ENCODE peak calls at places on chromosome 5, in eight cellular contexts. One of them, this sample, is unnamed.
A peak's percentile ranks its signal among the peaks of the same experiment; 100 is the strongest.

GRCh38 chr5:148507644-148508043 is 123.9 kb downstream of the FBXO38 start:
- DNase-seq in nephron progenitor cell: no peak
- DNase-seq in AG04450: no peak
- DNase-seq in activated CD8-positive, alpha-beta T cell treated with anti-CD3 and anti-CD28 coated beads for 36 hours: no peak
- DNase-seq in GM13976: no peak
- DNase-seq in GM06990: no peak
- DNase-seq in progenitor cell of endocrine pancreas: no peak
- DNase-seq in psoas muscle: no peak
- DNase-seq in this sample: no peak

GRCh38 chr5:662751-663435 is 30.3 kb downstream of the TPPP start:
- DNase-seq in nephron progenitor cell: no peak
- DNase-seq in AG04450: no peak
- DNase-seq in activated CD8-positive, alpha-beta T cell treated with anti-CD3 and anti-CD28 coated beads for 36 hours: no peak
- DNase-seq in GM13976: no peak
- DNase-seq in GM06990: no peak
- DNase-seq in progenitor cell of endocrine pancreas: no peak
- DNase-seq in psoas muscle: peak; percentile 46
- DNase-seq in this sample: no peak

GRCh38 chr5:126919566-126919965 is 110.8 kb downstream of the MARCHF3 start:
- DNase-seq in nephron progenitor cell: no peak
- DNase-seq in AG04450: no peak
- DNase-seq in activated CD8-positive, alpha-beta T cell treated with anti-CD3 and anti-CD28 coated beads for 36 hours: no peak
- DNase-seq in GM13976: no peak
- DNase-seq in GM06990: no peak
- DNase-seq in progenitor cell of endocrine pancreas: no peak
- DNase-seq in psoas muscle: no peak
- DNase-seq in this sample: no peak

GRCh38 chr5:108654042-108654441 is 93.7 kb upstream of the FER start:
- DNase-seq in nephron progenitor cell: no peak
- DNase-seq in AG04450: no peak
- DNase-seq in activated CD8-positive, alpha-beta T cell treated with anti-CD3 and anti-CD28 coated beads for 36 hours: no peak
- DNase-seq in GM13976: no peak
- DNase-seq in GM06990: no peak
- DNase-seq in progenitor cell of endocrine pancreas: no peak
- DNase-seq in psoas muscle: no peak
- DNase-seq in this sample: no peak

GRCh38 chr5:162870966-162871365 is 566.4 kb upstream of the CCNG1 start:
- DNase-seq in nephron progenitor cell: no peak
- DNase-seq in AG04450: no peak
- DNase-seq in activated CD8-positive, alpha-beta T cell treated with anti-CD3 and anti-CD28 coated beads for 36 hours: no peak
- DNase-seq in GM13976: no peak
- DNase-seq in GM06990: no peak
- DNase-seq in progenitor cell of endocrine pancreas: no peak
- DNase-seq in psoas muscle: no peak
- DNase-seq in this sample: no peak

GRCh38 chr5:81164936-81165335 is 68.2 kb upstream of the CKMT2 start:
- DNase-seq in nephron progenitor cell: no peak
- DNase-seq in AG04450: no peak
- DNase-seq in activated CD8-positive, alpha-beta T cell treated with anti-CD3 and anti-CD28 coated beads for 36 hours: no peak
- DNase-seq in GM13976: no peak
- DNase-seq in GM06990: no peak
- DNase-seq in progenitor cell of endocrine pancreas: no peak
- DNase-seq in psoas muscle: no peak
- DNase-seq in this sample: no peak

GRCh38 chr5:1033606-1034420 is 25.2 kb downstream of the NKD2 start:
- DNase-seq in nephron progenitor cell: peak; percentile 3
- DNase-seq in AG04450: no peak
- DNase-seq in activated CD8-positive, alpha-beta T cell treated with anti-CD3 and anti-CD28 coated beads for 36 hours: no peak
- DNase-seq in GM13976: no peak
- DNase-seq in GM06990: no peak
- DNase-seq in progenitor cell of endocrine pancreas: no peak
- DNase-seq in psoas muscle: no peak
- DNase-seq in this sample: no peak

GRCh38 chr5:113237893-113238292 is 196.9 kb downstream of the TSSK1B start:
- DNase-seq in nephron progenitor cell: no peak
- DNase-seq in AG04450: no peak
- DNase-seq in activated CD8-positive, alpha-beta T cell treated with anti-CD3 and anti-CD28 coated beads for 36 hours: no peak
- DNase-seq in GM13976: no peak
- DNase-seq in GM06990: no peak
- DNase-seq in progenitor cell of endocrine pancreas: no peak
- DNase-seq in psoas muscle: no peak
- DNase-seq in this sample: no peak

GRCh38 chr5:140318778-140319177 is 15.9 kb upstream of the PFDN1 start:
- DNase-seq in nephron progenitor cell: no peak
- DNase-seq in AG04450: no peak
- DNase-seq in activated CD8-positive, alpha-beta T cell treated with anti-CD3 and anti-CD28 coated beads for 36 hours: no peak
- DNase-seq in GM13976: no peak
- DNase-seq in GM06990: no peak
- DNase-seq in progenitor cell of endocrine pancreas: no peak
- DNase-seq in psoas muscle: no peak
- DNase-seq in this sample: peak; percentile 23

DNA sequence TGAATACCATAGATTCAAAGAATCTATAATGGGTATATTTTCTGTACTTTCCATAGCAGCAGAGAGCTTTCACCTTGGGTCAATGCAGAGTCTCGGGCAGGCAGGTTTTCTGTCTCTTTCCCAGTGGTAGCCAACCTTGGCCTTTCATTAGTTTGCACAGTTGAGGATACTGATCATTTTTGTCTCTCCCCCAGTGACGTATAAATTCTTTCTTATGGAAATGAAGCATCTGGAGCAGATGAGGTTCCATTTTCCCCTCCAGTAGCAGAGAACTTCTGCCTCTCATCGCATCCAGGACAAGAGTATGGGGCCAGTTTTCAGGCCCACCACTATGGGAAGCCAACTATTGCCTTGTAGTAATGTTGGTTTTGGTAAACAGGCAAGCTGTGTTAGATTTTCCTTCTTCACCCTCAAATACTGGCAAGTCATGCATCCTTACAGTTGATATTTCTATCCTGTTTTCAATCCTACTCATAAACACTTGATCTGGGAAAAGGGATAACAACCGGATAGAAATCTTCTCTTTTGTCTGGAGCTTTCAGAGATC is 845.2 kb upstream of the CDH18 start:
- DNase-seq in nephron progenitor cell: no peak
- DNase-seq in AG04450: no peak
- DNase-seq in activated CD8-positive, alpha-beta T cell treated with anti-CD3 and anti-CD28 coated beads for 36 hours: no peak
- DNase-seq in GM13976: no peak
- DNase-seq in GM06990: no peak
- DNase-seq in progenitor cell of endocrine pancreas: no peak
- DNase-seq in psoas muscle: no peak
- DNase-seq in this sample: no peak
- TF ChIP-seq CTCF in nephron progenitor cell: no peak
- TF ChIP-seq CTCF in AG04450: no peak
- TF ChIP-seq CTCF in activated CD8-positive, alpha-beta T cell treated with anti-CD3 and anti-CD28 coated beads for 36 hours: no peak
- TF ChIP-seq CTCF in GM13976: no peak
- TF ChIP-seq CTCF in GM06990: no peak
- TF ChIP-seq CTCF in progenitor cell of endocrine pancreas: no peak
- TF ChIP-seq CTCF in psoas muscle: no peak
- TF ChIP-seq CTCF in this sample: no peak

GRCh38 chr5:77947051-77947428 is 170.9 kb upstream of the TBCA start:
- DNase-seq in nephron progenitor cell: no peak
- DNase-seq in AG04450: no peak
- DNase-seq in activated CD8-positive, alpha-beta T cell treated with anti-CD3 and anti-CD28 coated beads for 36 hours: no peak
- DNase-seq in GM13976: no peak
- DNase-seq in GM06990: no peak
- DNase-seq in progenitor cell of endocrine pancreas: no peak
- DNase-seq in psoas muscle: no peak
- DNase-seq in this sample: no peak
- TF ChIP-seq CTCF in nephron progenitor cell: no peak
- TF ChIP-seq CTCF in AG04450: no peak
- TF ChIP-seq CTCF in activated CD8-positive, alpha-beta T cell treated with anti-CD3 and anti-CD28 coated beads for 36 hours: no peak
- TF ChIP-seq CTCF in GM13976: no peak
- TF ChIP-seq CTCF in GM06990: no peak
- TF ChIP-seq CTCF in progenitor cell of endocrine pancreas: no peak
- TF ChIP-seq CTCF in psoas muscle: no peak
- TF ChIP-seq CTCF in this sample: no peak

GRCh38 chr5:30626557-30626956 is 566.9 kb upstream of the CDH6 start:
- DNase-seq in nephron progenitor cell: no peak
- DNase-seq in AG04450: no peak
- DNase-seq in activated CD8-positive, alpha-beta T cell treated with anti-CD3 and anti-CD28 coated beads for 36 hours: no peak
- DNase-seq in GM13976: no peak
- DNase-seq in GM06990: no peak
- DNase-seq in progenitor cell of endocrine pancreas: no peak
- DNase-seq in psoas muscle: no peak
- DNase-seq in this sample: no peak
- TF ChIP-seq CTCF in nephron progenitor cell: no peak
- TF ChIP-seq CTCF in AG04450: no peak
- TF ChIP-seq CTCF in activated CD8-positive, alpha-beta T cell treated with anti-CD3 and anti-CD28 coated beads for 36 hours: no peak
- TF ChIP-seq CTCF in GM13976: no peak
- TF ChIP-seq CTCF in GM06990: no peak
- TF ChIP-seq CTCF in progenitor cell of endocrine pancreas: no peak
- TF ChIP-seq CTCF in psoas muscle: no peak
- TF ChIP-seq CTCF in this sample: no peak

GRCh38 chr5:36682499-36682898 is 76.1 kb downstream of the SLC1A3 start:
- DNase-seq in nephron progenitor cell: no peak
- DNase-seq in AG04450: no peak
- DNase-seq in activated CD8-positive, alpha-beta T cell treated with anti-CD3 and anti-CD28 coated beads for 36 hours: no peak
- DNase-seq in GM13976: no peak
- DNase-seq in GM06990: no peak
- DNase-seq in progenitor cell of endocrine pancreas: no peak
- DNase-seq in psoas muscle: no peak
- DNase-seq in this sample: no peak
- TF ChIP-seq CTCF in nephron progenitor cell: no peak
- TF ChIP-seq CTCF in AG04450: no peak
- TF ChIP-seq CTCF in activated CD8-positive, alpha-beta T cell treated with anti-CD3 and anti-CD28 coated beads for 36 hours: no peak
- TF ChIP-seq CTCF in GM13976: no peak
- TF ChIP-seq CTCF in GM06990: no peak
- TF ChIP-seq CTCF in progenitor cell of endocrine pancreas: no peak
- TF ChIP-seq CTCF in psoas muscle: no peak
- TF ChIP-seq CTCF in this sample: no peak

DNA sequence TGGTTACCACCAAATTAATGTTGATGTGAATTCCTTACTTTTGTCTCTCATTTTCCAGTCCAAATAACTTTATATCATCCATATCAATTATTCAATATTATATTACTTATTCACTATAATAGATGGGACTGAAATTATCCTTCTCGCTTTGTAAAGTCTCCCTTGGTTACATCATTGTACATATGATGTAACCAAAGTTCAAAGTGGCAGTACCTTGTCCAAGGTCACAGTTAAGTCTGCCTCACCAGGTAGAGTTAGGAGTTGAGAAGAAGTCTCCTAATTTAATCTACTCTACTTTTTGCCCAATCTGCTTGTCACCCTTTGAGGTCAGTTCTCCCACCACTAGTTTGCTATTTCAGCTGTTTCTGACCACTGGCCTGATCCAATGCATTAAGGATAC is 83.7 kb upstream of the CLINT1 start:
- DNase-seq in nephron progenitor cell: no peak
- DNase-seq in AG04450: no peak
- DNase-seq in activated CD8-positive, alpha-beta T cell treated with anti-CD3 and anti-CD28 coated beads for 36 hours: no peak
- DNase-seq in GM13976: no peak
- DNase-seq in GM06990: no peak
- DNase-seq in progenitor cell of endocrine pancreas: no peak
- DNase-seq in psoas muscle: no peak
- DNase-seq in this sample: no peak
- TF ChIP-seq CTCF in nephron progenitor cell: no peak
- TF ChIP-seq CTCF in AG04450: no peak
- TF ChIP-seq CTCF in activated CD8-positive, alpha-beta T cell treated with anti-CD3 and anti-CD28 coated beads for 36 hours: no peak
- TF ChIP-seq CTCF in GM13976: no peak
- TF ChIP-seq CTCF in GM06990: no peak
- TF ChIP-seq CTCF in progenitor cell of endocrine pancreas: no peak
- TF ChIP-seq CTCF in psoas muscle: no peak
- TF ChIP-seq CTCF in this sample: no peak

DNA sequence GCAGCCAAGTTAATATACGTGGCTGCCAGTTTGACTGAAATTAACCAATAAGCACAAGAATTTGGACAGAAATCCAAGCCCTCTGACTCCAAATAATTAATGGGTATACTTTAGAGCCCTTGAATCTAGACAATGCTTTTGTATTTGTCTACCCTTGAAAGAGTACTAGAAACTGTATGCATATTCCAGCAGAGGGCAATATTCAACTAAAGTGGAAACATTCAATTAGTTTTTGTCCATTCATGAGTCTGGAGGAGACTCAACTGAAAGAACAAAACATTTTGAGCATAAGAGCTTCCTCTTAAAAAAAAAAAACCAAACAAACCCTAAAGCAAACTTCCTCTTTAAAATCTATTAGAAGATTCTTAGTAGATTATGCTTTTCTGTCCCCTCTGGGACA is 157.8 kb downstream of the ARHGEF28 start:
- DNase-seq in nephron progenitor cell: no peak
- DNase-seq in AG04450: no peak
- DNase-seq in activated CD8-positive, alpha-beta T cell treated with anti-CD3 and anti-CD28 coated beads for 36 hours: no peak
- DNase-seq in GM13976: no peak
- DNase-seq in GM06990: no peak
- DNase-seq in progenitor cell of endocrine pancreas: no peak
- DNase-seq in psoas muscle: no peak
- DNase-seq in this sample: no peak
- TF ChIP-seq CTCF in nephron progenitor cell: no peak
- TF ChIP-seq CTCF in AG04450: peak; percentile 46
- TF ChIP-seq CTCF in activated CD8-positive, alpha-beta T cell treated with anti-CD3 and anti-CD28 coated beads for 36 hours: no peak
- TF ChIP-seq CTCF in GM13976: no peak
- TF ChIP-seq CTCF in GM06990: peak; percentile 37
- TF ChIP-seq CTCF in progenitor cell of endocrine pancreas: peak; percentile 42
- TF ChIP-seq CTCF in psoas muscle: peak; percentile 9
- TF ChIP-seq CTCF in this sample: peak; percentile 38

DNA sequence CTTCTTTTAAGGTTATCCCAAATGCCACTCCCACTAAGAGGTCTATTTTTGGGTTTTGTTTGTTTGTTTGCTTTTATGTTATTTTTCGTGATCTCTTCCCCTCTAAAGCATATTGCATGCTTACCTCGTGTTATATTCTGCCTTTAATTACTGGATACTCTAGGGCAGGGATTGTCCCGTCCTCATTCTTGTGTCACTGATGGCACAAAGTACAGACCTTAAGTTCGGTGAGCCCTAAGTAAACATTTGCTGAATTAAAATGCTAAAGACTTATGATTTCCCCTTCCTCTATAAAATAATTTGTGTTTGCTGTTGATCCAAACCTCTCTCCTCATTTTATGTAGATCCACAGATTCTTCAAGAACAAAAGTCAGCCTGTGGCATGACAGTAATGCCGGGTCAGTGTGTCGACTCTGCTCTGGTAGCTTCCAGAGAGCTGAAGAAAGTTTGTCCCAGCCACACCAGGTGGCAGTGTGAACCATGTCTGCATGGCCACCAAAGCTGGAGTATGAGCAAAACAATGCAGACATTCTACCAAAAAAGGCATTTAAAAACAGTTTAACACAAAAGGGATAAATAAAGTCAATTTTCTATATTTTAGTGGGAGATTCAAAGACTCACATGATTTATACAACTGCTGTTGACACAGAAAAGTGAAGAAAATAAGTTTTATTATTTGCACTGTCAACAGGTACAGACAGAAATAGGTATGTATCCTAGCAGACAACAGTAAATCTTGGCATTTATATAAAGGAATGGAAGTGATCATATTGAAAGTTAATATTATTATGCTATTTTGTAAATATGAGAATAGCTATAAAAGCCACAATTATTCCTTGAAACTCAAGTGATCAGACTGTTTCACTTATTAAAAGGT is 17.9 kb upstream of the POC5 start:
- DNase-seq in nephron progenitor cell: peak; percentile 31
- DNase-seq in AG04450: no peak
- DNase-seq in activated CD8-positive, alpha-beta T cell treated with anti-CD3 and anti-CD28 coated beads for 36 hours: peak; percentile 22
- DNase-seq in GM13976: peak; percentile 39
- DNase-seq in GM06990: no peak
- DNase-seq in progenitor cell of endocrine pancreas: no peak
- DNase-seq in psoas muscle: no peak
- DNase-seq in this sample: no peak
- TF ChIP-seq CTCF in nephron progenitor cell: peak; percentile 49
- TF ChIP-seq CTCF in AG04450: no peak
- TF ChIP-seq CTCF in activated CD8-positive, alpha-beta T cell treated with anti-CD3 and anti-CD28 coated beads for 36 hours: peak; percentile 29
- TF ChIP-seq CTCF in GM13976: peak; percentile 38
- TF ChIP-seq CTCF in GM06990: peak; percentile 76
- TF ChIP-seq CTCF in progenitor cell of endocrine pancreas: peak; percentile 68
- TF ChIP-seq CTCF in psoas muscle: no peak
- TF ChIP-seq CTCF in this sample: peak; percentile 58